ENCODE peak calls at places on chromosomes 3 and 15, in six cellular contexts. F is transverse colon, L is HCT116, S is GM12878, Z is SK-N-SH, V is prostate gland. M is an unnamed sample. For H3K9me3, the result is how much of the 10 kb centered on the place peaks cover.

GRCh38 chr3:55481918-55482495 is 5.1 kb downstream of the WNT5A start:
- DNase-seq in V (no peak), S (no peak), F (no peak), L (no peak), Z (no peak), M (no peak)

GRCh38 chr3:146184616-146185015 is 23.6 kb upstream of the PLOD2 start:
- DNase-seq in S (no peak), Z (no peak), L (peak), F (no peak), V (peak), M (peak)

GRCh38 chr15:31325432-31325975 is 1.1 kb upstream of the KLF13 start:
- DNase-seq in F (peak), L (no peak), V (peak), S (no peak), Z (peak), M (no peak)

GRCh38 chr3:17336291-17336690 is 406.1 kb downstream of the TBC1D5 start:
- DNase-seq in F (no peak), L (no peak), Z (no peak), V (no peak), S (no peak), M (no peak)

GRCh38 chr3:64977308-64978100 is 289.7 kb upstream of the ADAMTS9 start:
- DNase-seq in L (no peak), F (no peak), Z (no peak), S (no peak), V (no peak), M (no peak)

GRCh38 chr3:151210676-151211381 is 7.8 kb upstream of the GPR171 start:
- DNase-seq in F (peak), Z (no peak), L (no peak), V (no peak), S (no peak), M (no peak)

GRCh38 chr15:48671381-48672022 is 26.0 kb upstream of the FBN1 start:
- DNase-seq in L (no peak), F (no peak), V (no peak), S (no peak), Z (no peak), M (no peak)

GRCh38 chr3:31534036-31534435 is 1.3 kb downstream of the STT3B start:
- DNase-seq in Z (peak), S (peak), F (no peak), V (no peak), L (no peak), M (no peak)

GRCh38 chr3:32643354-32643753 is 41.6 kb upstream of the CNOT10 start:
- DNase-seq in S (no peak), V (no peak), L (no peak), Z (no peak), F (no peak), M (no peak)

GRCh38 chr3:81308296-81308695 is 453.1 kb downstream of the GBE1 start:
- DNase-seq in L (no peak), V (no peak), Z (no peak), F (no peak), S (no peak), M (no peak)

GRCh38 chr3:43855674-43856299 is 165.0 kb downstream of the ABHD5 start:
- DNase-seq in Z (peak), S (peak), L (peak), F (peak), V (peak), M (no peak)

GRCh38 chr3:145070795-145071194 is 1090.2 kb downstream of the PLOD2 start:
- DNase-seq in V (no peak), L (no peak), S (no peak), Z (no peak), F (no peak), M (no peak)

GRCh38 chr3:4981160-4981687 is 2.0 kb downstream of the BHLHE40 start:
- DNase-seq in Z (no peak), S (no peak), F (no peak), V (no peak), L (no peak), M (no peak)

GRCh38 chr3:82745544-82745943 is 984.1 kb upstream of the GBE1 start:
- DNase-seq in Z (no peak), L (no peak), S (no peak), V (no peak), F (no peak), M (no peak)

GRCh38 chr15:90257776-90258175 is 7.7 kb upstream of the NGRN start:
- DNase-seq in Z (no peak), F (no peak), V (no peak), S (no peak), L (no peak), M (no peak)
- H3K27ac ChIP-seq in Z (no peak), F (no peak), V (no peak), S (no peak), L (no peak), M (no peak)

GRCh38 chr15:25233766-25234350 is 205.0 kb downstream of the UBE3A start:
- DNase-seq in Z (no peak), F (no peak), L (no peak), S (no peak), V (no peak), M (no peak)

GRCh38 chr15:25228261-25228660 is 210.6 kb downstream of the UBE3A start:
- DNase-seq in S (no peak), L (no peak), Z (no peak), V (no peak), F (no peak), M (no peak)

GRCh38 chr15:25234831-25235230 is 204.0 kb downstream of the UBE3A start:
- DNase-seq in S (no peak), F (no peak), Z (no peak), L (no peak), V (no peak), M (no peak)

GRCh38 chr15:25226360-25226759 is 212.5 kb downstream of the UBE3A start:
- DNase-seq in S (no peak), L (no peak), F (no peak), Z (no peak), V (no peak), M (no peak)

GRCh38 chr15:25230442-25230841 is 208.4 kb downstream of the UBE3A start:
- DNase-seq in Z (no peak), S (no peak), V (no peak), F (no peak), L (no peak), M (no peak)
- H3K9me3 ChIP-seq in Z (under half), S (under half), V (under half), F (under half), L (under half), M (half or more)

DNA sequence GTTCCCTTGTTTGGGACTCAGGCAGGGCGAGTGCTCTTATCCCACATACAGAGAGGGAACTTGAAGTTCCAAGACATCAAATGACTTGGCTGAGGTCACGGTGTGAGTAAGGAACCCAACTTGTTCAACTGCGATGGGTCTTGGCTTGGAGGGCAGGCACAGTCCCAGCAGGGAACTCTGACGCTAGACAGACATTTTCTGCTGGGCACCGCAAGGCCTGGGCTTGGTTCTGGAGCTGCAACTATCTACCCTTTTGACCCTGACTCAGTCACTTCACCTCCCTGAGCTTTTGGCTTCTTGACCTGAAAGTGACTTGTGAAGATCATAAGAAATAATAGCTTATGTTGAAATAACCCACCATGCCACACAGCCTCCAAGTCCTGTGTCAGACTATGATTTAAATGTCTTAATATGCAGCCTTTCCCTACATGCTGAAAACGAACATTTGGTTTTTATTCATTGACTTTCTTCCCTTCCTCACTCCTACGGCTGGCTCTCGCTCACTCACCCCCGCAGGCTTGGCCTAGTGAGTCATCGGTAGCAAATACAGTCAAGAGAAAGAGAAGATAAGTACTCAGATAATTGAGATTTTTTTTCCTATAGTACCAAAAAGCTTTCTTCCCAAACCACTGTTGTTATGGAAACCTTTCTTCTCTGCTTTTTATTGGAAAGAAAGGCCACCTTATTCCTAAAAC is 178.5 kb downstream of the ATP10A start:
- DNase-seq in L (no peak), S (no peak), F (no peak), Z (no peak), V (no peak), M (no peak)
- TF ChIP-seq POLR2AphosphoS5 in L (no peak), S (no peak), F (no peak), Z (no peak), V (no peak), M (peak)

DNA sequence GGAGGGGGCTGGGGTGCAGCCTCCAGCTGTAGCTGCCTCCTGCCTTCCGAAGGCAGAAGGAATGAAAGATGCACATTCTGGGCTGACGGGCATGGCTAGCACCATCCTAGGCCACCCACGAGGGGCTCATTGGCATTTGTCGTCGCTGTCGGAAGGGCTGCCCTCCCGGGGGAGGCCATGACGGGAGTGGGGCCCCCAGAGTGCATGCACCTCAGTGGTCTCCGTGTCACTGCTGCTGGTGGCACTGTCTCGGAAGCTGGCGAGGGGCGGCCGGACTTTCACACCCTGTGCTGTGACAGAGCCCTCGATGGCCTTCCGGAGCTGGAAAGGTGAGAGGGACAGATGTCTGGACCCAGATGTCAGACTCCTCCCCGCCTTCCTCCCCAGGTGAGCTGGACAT is 9.1 kb downstream of the FAM131A start:
- DNase-seq in V (no peak), Z (no peak), L (no peak), S (no peak), F (no peak), M (no peak)
- H3K27ac ChIP-seq in V (no peak), Z (no peak), L (peak), S (no peak), F (peak), M (no peak)

GRCh38 chr15:45821390-45821789 is 186.6 kb downstream of the SQOR start:
- DNase-seq in V (no peak), F (no peak), Z (no peak), L (no peak), S (no peak), M (no peak)
- H3K9me3 ChIP-seq in V (under half), F (under half), Z (under half), L (under half), S (under half), M (under half)

DNA sequence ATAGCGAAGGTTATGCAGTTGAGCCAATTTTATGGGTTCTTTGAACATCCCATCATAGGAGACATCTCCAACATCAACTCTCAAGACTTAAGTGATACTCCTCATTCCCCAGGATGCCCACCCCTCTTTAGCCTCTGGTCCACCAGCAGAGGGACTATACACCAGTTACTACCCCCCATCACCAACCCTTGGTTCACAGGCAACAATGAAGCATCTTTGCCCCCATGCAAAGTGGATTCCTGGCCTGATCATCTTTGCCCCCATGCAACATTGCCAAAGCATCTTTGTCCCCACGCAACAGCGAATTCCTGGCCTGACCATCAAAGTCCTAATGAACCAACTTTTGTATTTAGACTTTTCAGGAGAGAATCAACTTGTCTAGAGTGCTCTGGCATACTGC is 19.1 kb downstream of the GPR15 start:
- DNase-seq in S (no peak), Z (no peak), L (no peak), V (no peak), F (no peak), M (no peak)
- TF ChIP-seq POLR2AphosphoS5 in S (peak), Z (no peak), L (no peak), V (no peak), F (no peak), M (no peak)

M was measured in breast epithelium.